ENCODE peak calls at places on chromosomes 12 and 14, in eight cellular contexts. V is neuronal stem cell; P is NT2/D1; T is sigmoid colon; D is colonic mucosa; E is CD4-positive, alpha-beta memory T cell; M is naive thymus-derived CD4-positive, alpha-beta T cell; Z is stomach. X is an unnamed sample. For H3K4me1, the result is how much of the 10 kb centered on the place peaks cover.

GRCh38 chr12:68075416-68075815 is 84.1 kb downstream of the IFNG start:
- DNase-seq in P (no peak), M (no peak), V (no peak), D (no peak), T (no peak), Z (no peak), E (no peak), X (no peak)

GRCh38 chr12:128408669-128409068 is 141.7 kb downstream of the TMEM132C start:
- DNase-seq in E (no peak), V (no peak), Z (no peak), M (no peak), D (no peak), P (no peak), T (no peak), X (no peak)

GRCh38 chr14:59451849-59452248 is 13.3 kb downstream of the GPR135 start:
- DNase-seq in D (no peak), Z (no peak), E (no peak), P (no peak), V (no peak), M (no peak), T (no peak), X (no peak)

GRCh38 chr14:74840603-74841030 is 35.3 kb downstream of the PROX2 start:
- DNase-seq in M (no peak), E (no peak), Z (no peak), P (no peak), D (no peak), V (no peak), T (no peak), X (no peak)

GRCh38 chr12:116495260-116495659 is 63.9 kb upstream of the MAP1LC3B2 start:
- DNase-seq in E (no peak), D (no peak), Z (peak), M (no peak), T (no peak), V (no peak), P (no peak), X (no peak)

GRCh38 chr12:91986084-91986483 is 159.6 kb downstream of the BTG1 start:
- DNase-seq in M (no peak), Z (no peak), V (peak), P (no peak), E (no peak), D (no peak), T (no peak), X (no peak)

GRCh38 chr14:88834883-88835431 is 10.5 kb downstream of the TTC8 start:
- DNase-seq in Z (no peak), M (no peak), V (no peak), T (no peak), P (no peak), E (no peak), D (no peak), X (no peak)

GRCh38 chr12:94172031-94172430 is 23.7 kb downstream of the PLXNC1 start:
- DNase-seq in T (no peak), Z (no peak), M (no peak), V (no peak), P (no peak), E (no peak), D (no peak), X (peak)

GRCh38 chr14:78959674-78960264 is 789.6 kb downstream of the NRXN3 start:
- DNase-seq in P (peak), E (peak), Z (peak), V (peak), M (peak), T (peak), D (peak), X (peak)

GRCh38 chr14:91095178-91095577 is 18.7 kb upstream of the DGLUCY start:
- DNase-seq in Z (no peak), T (no peak), P (no peak), M (no peak), E (no peak), V (no peak), D (no peak), X (no peak)

GRCh38 chr14:60561845-60562746 is 53.1 kb downstream of the SIX6 start:
- DNase-seq in Z (peak), D (peak), V (peak), T (peak), P (peak), E (no peak), M (no peak), X (no peak)

GRCh38 chr12:51847830-51848727 is at the start of gene FIGNL2:
- DNase-seq in D (no peak), Z (no peak), T (no peak), P (no peak), M (no peak), V (peak), E (no peak), X (no peak)

GRCh38 chr14:52551696-52552062 is 626 bp downstream of the TXNDC16 start:
- DNase-seq in P (no peak), T (no peak), D (peak), E (no peak), Z (no peak), M (peak), V (peak), X (no peak)

GRCh38 chr12:131833288-131833895 is 5.2 kb downstream of the MMP17 start:
- DNase-seq in M (no peak), E (no peak), P (no peak), Z (no peak), V (no peak), T (no peak), D (no peak), X (no peak)

GRCh38 chr12:57844725-57845477 is 1.6 kb downstream of the CTDSP2 start:
- DNase-seq in Z (peak), E (no peak), M (no peak), D (peak), P (no peak), T (peak), V (no peak), X (no peak)
- H3K4me1 ChIP-seq in Z (half or more), E (half or more), M (under half), D (under half), P (under half), T (half or more), V (under half), X (half or more)

DNA sequence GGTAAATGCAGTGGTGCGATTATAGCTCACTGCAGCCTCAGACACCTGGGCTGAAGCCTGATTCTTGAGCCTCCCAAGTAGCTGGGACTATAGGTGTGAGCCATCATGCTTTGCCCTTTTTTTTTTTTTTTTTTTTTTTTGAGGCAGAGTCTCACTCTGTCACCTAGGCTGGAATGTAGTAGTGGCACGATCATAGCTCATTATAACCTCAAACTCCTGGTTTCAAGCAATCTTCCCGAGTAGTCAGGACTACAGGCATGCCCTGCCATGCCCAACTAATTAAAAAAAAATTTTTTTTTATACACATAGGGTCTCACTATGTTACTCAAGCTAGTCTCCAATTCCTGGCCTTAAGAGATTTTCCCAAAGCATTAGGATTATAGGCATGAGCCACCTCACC is 6.9 kb downstream of the ATP2A2 start:
- DNase-seq in M (no peak), T (no peak), D (no peak), V (no peak), P (no peak), Z (no peak), E (no peak), X (no peak)
- H3K4me1 ChIP-seq in M (under half), T (half or more), D (under half), V (under half), P (under half), Z (under half), E (half or more), X (half or more)

GRCh38 chr14:68401320-68401719 is 391.5 kb downstream of the ZFP36L1 start:
- DNase-seq in D (no peak), E (no peak), V (no peak), M (no peak), T (no peak), P (no peak), Z (no peak), X (no peak)
- H3K4me1 ChIP-seq in D (under half), E (under half), V (under half), M (under half), T (half or more), P (under half), Z (under half), X (under half)

GRCh38 chr12:124457287-124458219 is 109.9 kb downstream of the NCOR2 start:
- DNase-seq in D (peak), M (peak), E (peak), Z (peak), P (no peak), V (no peak), T (peak), X (peak)

GRCh38 chr12:124459852-124460645 is 107.4 kb downstream of the NCOR2 start:
- DNase-seq in M (no peak), E (no peak), Z (no peak), D (no peak), T (no peak), P (no peak), V (no peak), X (no peak)

GRCh38 chr12:124458220-124458991 is 109.0 kb downstream of the NCOR2 start:
- DNase-seq in V (no peak), D (no peak), T (no peak), P (no peak), M (no peak), Z (no peak), E (no peak), X (no peak)

GRCh38 chr12:124460771-124461170 is 106.6 kb downstream of the NCOR2 start:
- DNase-seq in E (no peak), Z (no peak), T (no peak), M (no peak), V (no peak), P (no peak), D (no peak), X (no peak)

DNA sequence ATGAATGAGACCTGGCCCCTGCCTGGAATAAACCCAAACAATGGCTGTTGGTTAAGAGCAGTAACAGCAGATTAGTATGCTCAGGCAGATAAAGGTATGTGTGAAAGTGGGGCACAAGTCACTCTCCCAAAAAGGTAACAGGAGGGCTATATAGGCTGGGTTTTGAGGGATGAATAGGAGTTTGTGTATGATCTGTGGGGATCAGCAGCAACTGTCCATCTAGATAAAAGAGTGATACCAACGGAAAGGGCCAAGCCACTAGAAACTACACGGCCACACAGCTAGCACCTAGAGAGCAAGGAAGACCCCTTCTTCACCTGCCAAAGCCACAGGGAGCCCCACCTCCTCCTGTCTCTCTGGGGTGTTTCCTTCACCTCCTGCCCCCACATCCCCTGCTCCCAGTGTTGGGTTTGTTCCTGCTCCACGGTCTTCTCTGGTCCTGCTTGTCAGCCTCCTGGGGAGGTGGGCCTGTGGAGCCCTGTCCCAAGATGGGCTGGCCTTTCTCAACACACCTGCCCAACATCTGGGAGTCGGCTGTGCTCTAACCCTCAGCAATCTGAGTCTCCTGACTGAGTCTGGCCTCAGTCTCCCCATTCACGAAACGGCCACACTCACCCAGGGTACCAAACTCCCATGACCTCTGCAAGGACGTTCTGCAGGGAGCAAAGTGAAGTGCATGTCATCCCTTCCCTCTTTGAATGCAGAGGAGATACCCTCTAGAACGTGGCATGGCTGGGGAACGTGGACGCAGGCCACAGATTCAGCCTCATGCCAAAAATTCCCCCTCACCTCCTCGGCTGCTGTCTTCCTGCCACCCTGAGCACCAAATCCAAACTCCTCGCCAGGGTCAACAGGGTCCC is 108.2 kb downstream of the NCOR2 start:
- DNase-seq in Z (no peak), V (no peak), T (no peak), M (no peak), E (no peak), P (no peak), D (no peak), X (no peak)
- H3K4me1 ChIP-seq in Z (under half), V (under half), T (half or more), M (under half), E (under half), P (under half), D (under half), X (under half)

GRCh38 chr12:9651265-9651729 is 18.2 kb upstream of the CLEC2D start:
- DNase-seq in T (no peak), Z (no peak), D (no peak), P (no peak), V (no peak), E (no peak), M (peak), X (peak)
- H3K4me1 ChIP-seq in T (under half), Z (under half), D (under half), P (under half), V (under half), E (half or more), M (under half), X (half or more)

DNA sequence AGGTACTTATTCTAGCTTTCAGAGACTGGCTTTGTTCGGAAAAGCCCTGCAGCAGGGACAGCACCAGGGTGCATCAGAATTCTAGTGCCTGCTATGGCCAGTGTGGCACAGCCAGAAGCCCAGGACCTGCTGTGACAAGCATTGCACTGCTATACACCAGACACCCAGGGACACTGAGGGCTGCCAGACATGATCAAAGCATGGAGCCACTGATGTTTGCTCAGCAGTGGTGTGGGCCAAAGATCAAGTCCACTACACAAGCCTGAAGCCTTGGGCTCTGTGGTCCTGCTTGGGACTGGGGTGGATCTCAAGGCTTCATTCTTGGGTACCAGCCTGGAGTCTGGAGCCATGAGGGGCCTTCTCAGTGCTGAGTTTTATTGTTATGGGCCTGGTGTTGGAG is 36.1 kb upstream of the CDKN3 start:
- DNase-seq in E (no peak), T (no peak), Z (no peak), P (no peak), D (no peak), V (no peak), M (no peak), X (no peak)
- H3K4me1 ChIP-seq in E (under half), T (under half), Z (under half), P (under half), D (under half), V (under half), M (under half), X (under half)

GRCh38 chr12:65636436-65636835 is 187.8 kb upstream of the HMGA2 start:
- DNase-seq in T (no peak), V (no peak), P (no peak), M (no peak), Z (no peak), D (no peak), E (no peak), X (no peak)

GRCh38 chr12:65634626-65635331 is 189.5 kb upstream of the HMGA2 start:
- DNase-seq in Z (no peak), T (no peak), E (no peak), D (no peak), M (no peak), P (no peak), V (no peak), X (no peak)

GRCh38 chr12:65632131-65632855 is 192.0 kb upstream of the HMGA2 start:
- DNase-seq in V (no peak), E (no peak), D (no peak), T (no peak), M (no peak), P (no peak), Z (no peak), X (no peak)

GRCh38 chr12:65631621-65632111 is 192.6 kb upstream of the HMGA2 start:
- DNase-seq in D (no peak), Z (no peak), V (no peak), E (no peak), M (no peak), P (no peak), T (no peak), X (no peak)

GRCh38 chr12:65634061-65634460 is 190.2 kb upstream of the HMGA2 start:
- DNase-seq in T (no peak), M (no peak), Z (no peak), V (no peak), P (no peak), D (no peak), E (no peak), X (no peak)
- H3K4me1 ChIP-seq in T (under half), M (under half), Z (under half), V (under half), P (under half), D (under half), E (under half), X (under half)

DNA sequence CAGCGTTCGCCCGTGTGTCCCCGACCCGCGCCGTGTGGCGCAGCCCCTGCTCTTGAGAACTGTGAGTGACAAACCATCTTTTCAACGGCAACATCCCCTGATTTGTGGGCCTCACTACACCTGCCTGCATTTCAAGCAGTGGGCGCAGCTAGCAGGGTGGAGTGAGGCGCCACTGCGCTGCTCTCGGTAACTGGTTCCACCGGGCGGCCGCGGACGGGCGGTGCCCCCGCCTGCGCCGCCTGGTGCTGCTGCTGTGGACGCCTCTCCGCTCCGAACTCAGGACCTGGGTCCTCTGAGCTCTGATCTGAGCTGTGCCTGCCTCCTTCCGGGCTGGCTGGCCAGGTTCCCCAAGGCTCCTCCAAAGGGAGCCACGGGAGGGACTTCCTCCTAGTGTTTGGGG is 5.9 kb upstream of the DEGS2 start:
- DNase-seq in T (no peak), P (no peak), V (no peak), E (no peak), M (no peak), Z (peak), D (no peak), X (no peak)
- H3K4me1 ChIP-seq in T (under half), P (under half), V (under half), E (under half), M (under half), Z (under half), D (under half), X (under half)

GRCh38 chr12:6522193-6522592 is 12.1 kb upstream of the GAPDH start:
- DNase-seq in D (no peak), Z (no peak), P (no peak), V (no peak), T (no peak), M (no peak), E (no peak), X (no peak)

GRCh38 chr12:6524648-6525047 is 9.7 kb upstream of the GAPDH start:
- DNase-seq in Z (no peak), E (no peak), P (no peak), D (no peak), T (no peak), M (no peak), V (no peak), X (no peak)

GRCh38 chr12:6523708-6524107 is 10.6 kb upstream of the GAPDH start:
- DNase-seq in V (no peak), T (no peak), Z (no peak), D (no peak), P (no peak), M (no peak), E (no peak), X (no peak)

GRCh38 chr12:6520186-6520585 is 14.1 kb upstream of the GAPDH start:
- DNase-seq in T (no peak), D (no peak), E (no peak), M (no peak), V (no peak), Z (no peak), P (no peak), X (no peak)
- H3K4me1 ChIP-seq in T (under half), D (under half), E (under half), M (under half), V (under half), Z (under half), P (under half), X (under half)

X was measured in CD4-positive, CD25-positive, alpha-beta regulatory T cell.